ENCODE peak calls at places on chromosomes 13 and 19, in four cellular contexts. S is HCT116, B is esophagus muscularis mucosa, I is testis. C is an unnamed sample.

GRCh38 chr19:14599548-14600147 is 16.8 kb downstream of the CLEC17A start:
- DNase-seq in I (no peak), S (no peak), B (no peak), C (no peak)

GRCh38 chr19:1027020-1027952 is 878 bp downstream of the CNN2 start:
- DNase-seq in S (no peak), I (no peak), B (no peak), C (peak)

GRCh38 chr19:15292847-15293582 is 39.3 kb downstream of the BRD4 start:
- DNase-seq in S (no peak), I (no peak), B (no peak), C (peak)

GRCh38 chr13:30762643-30763042 is 27.3 kb downstream of the ALOX5AP start:
- DNase-seq in S (no peak), I (no peak), B (no peak), C (no peak)

GRCh38 chr13:105365831-105366230 is 1169.6 kb downstream of the EFNB2 start:
- DNase-seq in S (no peak), I (no peak), B (no peak), C (no peak)

GRCh38 chr13:65872448-65872847 is 1357.7 kb downstream of the PCDH9 start:
- DNase-seq in I (no peak), B (no peak), S (no peak), C (no peak)

GRCh38 chr13:26051231-26052135 is at the start of gene SHISA2:
- DNase-seq in I (peak), B (peak), S (no peak), C (no peak)

GRCh38 chr13:98143601-98144500 is 957 bp downstream of the FARP1 start:
- DNase-seq in B (no peak), S (no peak), I (peak), C (no peak)

GRCh38 chr13:100173203-100173602 is 84.3 kb downstream of the PCCA start:
- DNase-seq in I (no peak), B (no peak), S (no peak), C (no peak)

GRCh38 chr13:19726611-19727010 is 56.1 kb downstream of the PSPC1 start:
- DNase-seq in S (no peak), I (no peak), B (no peak), C (no peak)

GRCh38 chr19:21587117-21587461 is 81.7 kb downstream of the ZNF429 start:
- DNase-seq in S (no peak), I (peak), B (no peak), C (no peak)

GRCh38 chr19:2478756-2479555 is 3.0 kb downstream of the GADD45B start:
- DNase-seq in S (no peak), B (peak), I (peak), C (no peak)

GRCh38 chr19:58569943-58570670 is 3.0 kb downstream of the MZF1 start:
- DNase-seq in B (no peak), I (no peak), S (no peak), C (no peak)

GRCh38 chr13:51396352-51396751 is 56.5 kb downstream of the INTS6 start:
- DNase-seq in I (no peak), B (no peak), S (no peak), C (peak)

GRCh38 chr19:33394723-33395560 is 21.4 kb downstream of the CEBPG start:
- DNase-seq in I (no peak), S (no peak), B (no peak), C (no peak)

GRCh38 chr19:19068659-19069509 is 5.1 kb downstream of the SLC25A42 start:
- DNase-seq in I (no peak), B (no peak), S (no peak), C (no peak)

GRCh38 chr13:51645154-51645650 is 60.9 kb downstream of the WDFY2 start:
- DNase-seq in S (no peak), I (no peak), B (no peak), C (peak)

GRCh38 chr13:19605161-19605955 is 28.1 kb upstream of the MPHOSPH8 start:
- DNase-seq in I (no peak), S (peak), B (no peak), C (no peak)

GRCh38 chr13:68467160-68467559 is 1237.0 kb upstream of the PCDH9 start:
- DNase-seq in B (no peak), S (no peak), I (no peak), C (no peak)

GRCh38 chr13:109784590-109785140 is 1.7 kb downstream of the IRS2 start:
- DNase-seq in I (peak), S (no peak), B (peak), C (peak)

GRCh38 chr13:113398963-113399754 is 35.2 kb upstream of the GRTP1 start:
- DNase-seq in B (no peak), S (no peak), I (no peak), C (no peak)

GRCh38 chr19:14248578-14249011 is 42.6 kb upstream of the ADGRL1 start:
- DNase-seq in B (no peak), S (no peak), I (peak), C (no peak)

DNA sequence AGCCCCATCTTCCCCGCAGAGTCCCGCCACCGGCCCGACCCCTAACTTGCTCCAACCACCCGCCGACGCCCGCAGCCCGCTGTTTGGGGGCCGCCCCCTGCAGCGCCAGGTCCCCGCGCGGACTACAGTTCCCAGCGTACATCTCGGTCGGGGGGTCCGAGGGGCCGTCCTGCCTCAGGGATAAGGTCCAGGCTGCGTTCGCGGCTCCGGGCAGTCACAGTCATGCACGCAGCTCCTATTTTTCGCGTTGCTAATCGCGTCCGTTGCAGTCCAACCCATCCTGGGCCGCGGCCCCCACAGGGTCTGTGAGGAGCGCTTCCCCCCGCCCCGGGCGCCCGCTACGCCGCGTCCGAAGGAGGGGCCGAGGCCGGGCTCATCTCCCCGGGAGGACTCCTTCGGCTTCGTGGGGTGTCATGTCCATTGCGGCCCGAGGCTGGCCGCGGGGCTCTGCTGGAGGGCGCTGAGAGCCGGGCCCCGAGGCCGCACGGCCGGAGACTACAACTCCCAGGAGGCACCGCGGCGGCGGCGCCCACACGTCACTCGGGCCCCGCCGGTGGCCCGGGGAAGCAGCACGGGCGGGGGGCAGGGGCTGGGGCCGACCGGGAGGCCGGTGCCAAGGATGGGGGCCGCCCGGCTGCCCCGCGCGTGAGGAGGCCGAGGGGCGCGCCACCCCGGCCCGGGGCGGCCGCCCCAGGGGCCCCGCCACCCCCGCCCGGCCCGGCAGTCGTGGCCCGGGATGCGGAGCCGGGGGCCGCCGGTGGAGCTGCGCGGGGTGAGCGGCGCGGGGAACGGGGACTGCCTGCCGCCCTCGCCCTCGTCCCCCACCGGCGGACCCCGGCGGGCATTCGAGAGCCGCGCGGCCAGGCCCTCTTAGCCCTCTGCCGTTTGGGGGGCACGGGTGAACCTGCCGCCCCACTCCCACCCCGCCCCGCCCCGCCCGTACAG is at the start of gene MAP3K10:
- DNase-seq in S (no peak), B (peak), I (peak), C (peak)
- TF ChIP-seq POLR2A in S (no peak), B (no peak), I (no peak), C (no peak)

GRCh38 chr19:6551091-6551490 is 20.3 kb downstream of the TNFSF9 start:
- DNase-seq in B (no peak), S (no peak), I (no peak), C (no peak)

GRCh38 chr19:6556043-6556449 is 25.2 kb downstream of the TNFSF9 start:
- DNase-seq in B (no peak), I (no peak), S (no peak), C (no peak)

GRCh38 chr19:6556480-6556879 is 25.7 kb downstream of the TNFSF9 start:
- DNase-seq in B (no peak), I (no peak), S (no peak), C (no peak)

GRCh38 chr19:6551607-6552450 is 21.0 kb downstream of the TNFSF9 start:
- DNase-seq in I (peak), B (no peak), S (no peak), C (no peak)
- TF ChIP-seq POLR2A in I (no peak), B (no peak), S (no peak), C (no peak)

DNA sequence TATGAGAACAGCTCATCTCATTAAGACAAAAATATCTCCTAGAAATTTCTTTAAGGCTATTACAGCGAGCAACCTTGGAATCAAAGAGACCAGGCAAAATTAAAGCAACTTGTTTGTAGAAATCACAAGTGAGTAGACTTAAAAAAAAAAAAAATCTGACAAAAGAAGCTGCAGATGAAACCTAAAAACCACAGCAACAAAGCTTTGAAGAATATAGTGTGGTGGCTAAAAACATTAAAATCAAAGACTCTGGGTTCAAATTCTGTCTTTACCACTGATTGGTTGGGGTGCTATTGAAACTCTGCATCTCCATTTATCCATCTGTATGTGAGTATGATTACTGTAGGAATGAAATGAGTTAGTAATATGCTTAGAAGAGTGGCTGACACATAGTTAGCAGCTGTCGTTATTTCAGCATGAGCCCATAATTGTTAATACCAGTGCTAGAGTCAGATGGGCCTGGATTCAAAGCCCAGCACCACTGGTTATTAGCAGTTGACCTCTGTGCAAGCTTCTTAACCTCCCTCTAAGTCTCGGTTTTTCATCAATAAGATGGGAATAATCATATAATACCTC is 157.6 kb downstream of the FOXO1 start:
- DNase-seq in S (no peak), B (no peak), I (no peak), C (no peak)
- TF ChIP-seq POLR2A in S (no peak), B (no peak), I (no peak), C (no peak)

GRCh38 chr19:45528744-45529453 is 21.6 kb downstream of the VASP start:
- DNase-seq in B (no peak), S (no peak), I (peak), C (no peak)
- TF ChIP-seq POLR2A in B (no peak), S (no peak), I (no peak), C (no peak)

GRCh38 chr19:54463531-54464043 is at the start of gene LENG9:
- DNase-seq in B (peak), I (peak), S (peak), C (peak)
- TF ChIP-seq POLR2A in B (peak), I (peak), S (peak), C (peak)

GRCh38 chr19:39406656-39407393 is at the start of gene ZFP36:
- DNase-seq in I (peak), S (peak), B (peak), C (peak)
- TF ChIP-seq POLR2A in I (peak), S (peak), B (peak), C (peak)

DNA sequence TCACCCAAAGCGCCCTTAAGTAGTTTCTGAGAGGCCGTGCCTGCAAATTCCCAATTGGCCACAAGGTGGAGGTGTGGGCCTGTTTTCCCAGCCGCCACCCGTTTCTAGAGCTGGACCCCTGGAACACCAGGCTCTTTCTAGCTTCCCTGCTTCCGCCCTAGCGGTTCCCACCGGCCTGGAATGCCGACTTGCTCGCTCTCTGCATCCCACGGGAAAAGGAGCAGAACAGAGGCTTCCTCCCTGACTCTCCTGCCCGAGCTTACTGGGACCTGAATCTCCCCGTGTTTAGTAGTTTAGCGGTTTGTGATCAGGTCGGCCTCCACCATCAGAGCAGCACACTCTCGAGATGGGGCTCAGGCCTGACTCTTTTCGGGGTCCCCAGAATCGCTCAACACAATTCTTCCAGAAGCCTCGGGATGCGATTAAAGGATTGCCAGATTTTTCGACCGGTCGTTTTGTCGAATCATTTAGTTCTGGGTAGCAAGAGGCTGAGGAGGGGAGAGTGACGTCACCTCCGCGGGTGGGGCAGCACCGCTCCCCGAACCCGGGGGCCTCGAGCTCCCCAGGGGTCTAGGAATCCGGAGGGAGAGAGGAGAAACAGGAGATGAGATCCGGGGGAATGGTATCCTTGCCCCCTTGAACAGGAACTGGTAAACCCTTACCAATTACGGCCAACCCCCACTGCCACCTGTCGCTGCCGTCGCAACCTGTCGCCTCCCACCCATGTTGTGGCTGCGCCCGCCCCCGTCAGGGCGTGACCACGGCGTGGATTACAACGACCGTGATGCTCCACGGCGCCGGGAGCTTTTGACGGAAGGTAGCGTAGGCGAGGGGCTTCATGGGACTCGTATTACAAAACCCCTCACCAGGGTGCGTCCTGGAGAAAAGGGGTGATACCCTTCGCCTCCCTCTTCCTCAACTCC is 8.0 kb downstream of the NAPSA start:
- DNase-seq in B (peak), I (peak), S (no peak), C (peak)
- TF ChIP-seq POLR2A in B (no peak), I (no peak), S (no peak), C (peak)

GRCh38 chr19:54460230-54461005 is 3.2 kb downstream of the LENG9 start:
- DNase-seq in B (no peak), I (no peak), S (no peak), C (no peak)
- TF ChIP-seq POLR2A in B (no peak), I (no peak), S (no peak), C (no peak)

C was measured in erythroblast.